ENCODE peak calls at places on chromosomes 16 and 17, in seven cellular contexts. H, I, W, Z, L, T and X are unnamed samples.

GRCh38 chr17:67441052-67441738 is 64.1 kb downstream of the PITPNC1 start:
- DNase-seq in H (no peak), I (no peak), W (no peak), Z (no peak), L (no peak), T (no peak), X (peak)

GRCh38 chr17:14156689-14157088 is 80.0 kb downstream of the CDRT15 start:
- DNase-seq in H (no peak), I (no peak), W (no peak), Z (no peak), L (no peak), T (no peak), X (no peak)

GRCh38 chr16:27639588-27640276 is 89.8 kb downstream of the KATNIP start:
- DNase-seq in H (no peak), I (peak), W (no peak), Z (peak), L (peak), T (no peak), X (peak)

GRCh38 chr16:69589434-69590269 is 23.9 kb downstream of the NFAT5 start:
- DNase-seq in H (no peak), I (no peak), W (no peak), Z (no peak), L (no peak), T (no peak), X (no peak)

GRCh38 chr17:14068542-14069250 is 608 bp upstream of the COX10 start:
- DNase-seq in H (no peak), I (no peak), W (no peak), Z (no peak), L (no peak), T (no peak), X (no peak)

GRCh38 chr16:70677499-70678120 is 8.2 kb downstream of the MTSS2 start:
- DNase-seq in H (no peak), I (no peak), W (no peak), Z (no peak), L (no peak), T (no peak), X (no peak)

GRCh38 chr16:77171750-77172635 is 19.0 kb upstream of the MON1B start:
- DNase-seq in H (no peak), I (peak), W (no peak), Z (no peak), L (peak), T (no peak), X (peak)

GRCh38 chr17:58303981-58304734 is 23.4 kb upstream of the MPO start:
- DNase-seq in H (peak), I (peak), W (peak), Z (no peak), L (peak), T (peak), X (peak)

GRCh38 chr16:6512512-6512911 is 820.1 kb upstream of the RBFOX1 start:
- DNase-seq in H (no peak), I (no peak), W (no peak), Z (no peak), L (no peak), T (no peak), X (no peak)

GRCh38 chr16:81445143-81445922 is 725 bp downstream of the CMIP start:
- DNase-seq in H (peak), I (peak), W (peak), Z (peak), L (peak), T (peak), X (peak)

GRCh38 chr16:28935924-28936783 is 4.4 kb downstream of the CD19 start:
- DNase-seq in H (peak), I (peak), W (peak), Z (no peak), L (peak), T (peak), X (peak)

GRCh38 chr17:45341389-45342158 is 24.8 kb upstream of the MAP3K14 start:
- DNase-seq in H (no peak), I (peak), W (no peak), Z (peak), L (no peak), T (peak), X (no peak)

GRCh38 chr17:81865733-81866439 is 5.3 kb downstream of the ARHGDIA start:
- DNase-seq in H (peak), I (no peak), W (peak), Z (no peak), L (peak), T (peak), X (no peak)

DNA sequence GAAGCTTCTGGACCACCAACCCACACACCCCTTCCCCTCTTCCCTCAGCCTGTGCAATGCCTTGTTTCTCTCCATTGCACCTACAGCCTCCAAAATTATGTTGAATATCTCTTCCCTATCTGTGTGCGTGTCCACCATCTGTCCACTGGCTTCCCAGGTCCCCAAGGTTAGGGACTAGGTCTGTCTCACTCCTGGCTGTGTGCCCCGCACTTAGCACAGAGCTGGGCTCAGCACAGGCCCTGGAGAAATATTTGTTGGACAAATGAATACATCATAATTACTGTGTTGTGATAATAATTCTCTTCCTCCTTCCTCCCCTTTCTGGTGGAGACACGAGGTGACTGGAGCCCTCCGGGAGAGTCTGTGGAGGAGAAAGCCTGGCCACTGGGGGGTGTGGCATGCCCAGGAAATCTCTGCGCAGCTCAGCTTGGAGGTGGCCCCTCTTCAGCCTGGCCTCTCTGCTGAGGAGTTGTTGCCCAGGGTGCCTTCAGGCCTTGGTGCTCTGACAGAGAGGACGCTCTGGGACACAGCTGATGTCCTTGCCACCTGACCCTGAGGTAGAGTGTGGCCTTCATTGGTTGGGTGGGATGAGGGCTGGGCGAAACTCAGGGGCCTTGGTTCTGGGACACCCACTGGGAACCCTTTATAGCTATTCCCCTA is 3.3 kb upstream of the BRD7 start:
- DNase-seq in H (no peak), I (peak), W (no peak), Z (no peak), L (no peak), T (no peak), X (no peak)
- TF ChIP-seq CTCF in H (no peak), I (peak), W (no peak), Z (peak), L (no peak), T (no peak), X (no peak)

GRCh38 chr17:65219124-65219523 is 82.0 kb downstream of the RGS9 start:
- DNase-seq in H (no peak), I (no peak), W (no peak), Z (no peak), L (no peak), T (no peak), X (no peak)
- TF ChIP-seq CTCF in H (no peak), I (peak), W (no peak), Z (peak), L (no peak), T (no peak), X (peak)

DNA sequence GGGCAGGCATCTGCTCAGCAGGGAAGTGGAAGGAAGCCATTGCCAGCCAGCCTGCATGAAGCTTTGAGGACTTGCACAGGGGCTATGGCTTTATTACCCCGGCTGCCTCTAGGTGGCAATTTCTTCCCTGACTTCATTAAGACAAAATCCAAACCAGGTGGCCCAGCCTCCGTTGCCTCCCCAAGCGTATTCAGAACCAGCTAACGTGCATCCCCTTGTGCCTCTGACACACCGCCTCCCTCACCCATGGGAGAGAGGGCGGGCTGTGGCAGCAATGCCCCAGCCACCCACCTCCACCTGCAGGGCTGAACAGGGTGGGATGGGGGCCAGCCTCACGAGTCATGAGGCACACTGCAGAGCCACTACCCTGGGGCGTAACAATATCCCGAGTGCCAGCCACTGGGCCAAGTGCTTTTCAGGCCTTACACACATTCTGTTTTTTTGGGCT is 6.8 kb downstream of the KIFC3 start:
- DNase-seq in H (peak), I (peak), W (peak), Z (no peak), L (peak), T (no peak), X (peak)
- TF ChIP-seq CTCF in H (no peak), I (peak), W (peak), Z (peak), L (peak), T (peak), X (peak)

GRCh38 chr17:10082795-10083194 is 115.6 kb downstream of the GAS7 start:
- DNase-seq in H (no peak), I (no peak), W (no peak), Z (no peak), L (no peak), T (no peak), X (no peak)
- TF ChIP-seq CTCF in H (no peak), I (no peak), W (no peak), Z (no peak), L (no peak), T (no peak), X (no peak)

GRCh38 chr16:50781043-50781442 is 39.2 kb downstream of the CYLD start:
- DNase-seq in H (no peak), I (no peak), W (no peak), Z (no peak), L (no peak), T (no peak), X (no peak)
- TF ChIP-seq CTCF in H (no peak), I (peak), W (no peak), Z (peak), L (no peak), T (no peak), X (no peak)

DNA sequence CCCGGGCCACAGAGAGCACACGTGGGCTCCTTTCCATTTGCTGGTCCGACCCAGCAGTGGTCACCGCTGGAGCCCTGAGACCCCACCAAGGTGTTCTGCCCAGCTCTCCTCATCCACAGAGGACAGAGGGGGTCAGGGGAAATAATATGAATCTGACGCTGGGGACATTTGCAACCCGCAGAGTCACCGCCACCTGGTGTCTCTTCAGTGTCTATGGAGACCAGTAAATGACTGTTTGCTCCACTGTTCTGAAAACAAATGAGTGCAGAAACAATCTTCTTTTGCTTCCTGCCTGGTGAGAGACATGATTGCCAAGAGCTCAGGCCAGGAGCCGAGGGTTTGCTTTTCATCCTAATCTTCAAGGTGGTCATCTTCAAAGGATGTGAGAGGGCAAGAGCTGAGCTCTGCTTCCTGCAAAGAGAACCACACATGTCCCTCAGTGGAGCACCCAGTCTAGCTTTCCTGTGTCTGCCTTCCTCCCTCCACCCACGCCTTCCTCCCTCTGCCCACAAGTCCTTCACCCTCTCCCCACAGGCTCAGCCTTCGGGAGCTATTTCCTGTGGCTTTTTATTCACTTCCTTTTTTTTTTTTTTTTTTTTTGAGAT is 14.7 kb upstream of the KLHDC4 start:
- DNase-seq in H (no peak), I (no peak), W (peak), Z (no peak), L (peak), T (no peak), X (peak)
- TF ChIP-seq CTCF in H (no peak), I (no peak), W (no peak), Z (no peak), L (no peak), T (no peak), X (peak)

GRCh38 chr16:67245674-67246080 is 1.6 kb downstream of the FHOD1 start:
- DNase-seq in H (no peak), I (no peak), W (no peak), Z (no peak), L (no peak), T (no peak), X (no peak)

GRCh38 chr16:67245189-67245585 is 2.1 kb downstream of the FHOD1 start:
- DNase-seq in H (peak), I (no peak), W (no peak), Z (no peak), L (no peak), T (no peak), X (no peak)

GRCh38 chr16:67246945-67247697 is at the start of gene FHOD1:
- DNase-seq in H (peak), I (peak), W (peak), Z (peak), L (peak), T (peak), X (peak)

GRCh38 chr16:67247698-67248400 is 568 bp upstream of the FHOD1 start:
- DNase-seq in H (no peak), I (no peak), W (no peak), Z (no peak), L (peak), T (no peak), X (no peak)

DNA sequence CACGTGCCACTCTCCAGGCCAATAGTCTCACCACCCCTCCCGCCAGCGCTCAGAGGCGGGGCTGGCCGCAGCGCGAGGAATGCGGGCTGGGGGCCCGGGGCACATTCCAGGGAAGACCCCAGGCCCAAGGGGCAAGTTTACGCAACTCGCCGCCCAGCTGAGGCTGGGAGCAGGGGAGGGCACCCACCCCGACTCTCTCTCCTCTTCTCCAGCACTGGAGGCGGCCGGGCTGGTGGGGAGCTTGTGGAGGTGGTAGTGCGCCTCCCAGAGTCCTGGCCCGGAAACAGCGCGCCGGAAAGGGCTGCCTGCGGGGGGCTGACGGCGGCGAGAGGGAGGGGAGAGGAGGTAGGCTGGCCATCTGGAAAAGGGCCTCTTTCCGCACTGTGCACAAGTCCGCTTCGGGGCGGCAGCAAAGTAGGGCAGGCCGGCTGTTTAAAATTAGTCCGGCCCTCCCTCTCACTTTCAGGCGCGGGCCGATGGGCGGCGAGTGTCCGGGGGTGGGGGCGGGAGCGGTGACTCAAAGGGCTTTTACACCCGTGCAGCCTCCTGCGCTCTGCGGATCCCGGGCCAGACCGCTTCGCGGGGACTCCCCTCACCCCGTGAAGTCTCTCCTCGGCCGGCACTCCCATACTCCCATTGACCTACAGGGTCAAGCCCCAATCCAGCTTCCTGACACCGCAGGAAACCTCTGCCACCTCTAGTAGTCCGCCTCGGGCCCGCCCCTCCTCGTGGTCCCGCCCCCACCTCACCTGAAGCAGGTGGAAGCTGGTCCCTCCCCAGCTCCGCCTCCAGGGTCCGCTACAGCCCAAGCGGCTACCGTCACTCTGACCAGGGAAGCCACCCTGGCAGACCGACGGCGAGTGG is 968 bp downstream of the FHOD1 start:
- DNase-seq in H (peak), I (peak), W (peak), Z (peak), L (peak), T (peak), X (peak)
- TF ChIP-seq CTCF in H (no peak), I (peak), W (no peak), Z (peak), L (peak), T (peak), X (peak)

GRCh38 chr16:67284699-67285646 is 5.6 kb downstream of the PLEKHG4 start:
- DNase-seq in H (peak), I (peak), W (peak), Z (peak), L (no peak), T (no peak), X (no peak)
- TF ChIP-seq CTCF in H (no peak), I (peak), W (peak), Z (peak), L (peak), T (no peak), X (no peak)